ENCODE peak calls at places on chromosomes 5 and 9, in five cellular contexts. Q is HCT116, S is endothelial cell, D is AG04450, Y is HS-5. P is an unnamed sample.

GRCh38 chr5:33601881-33602280 is 161.1 kb downstream of the TARS1 start:
- DNase-seq in Q (no peak), S (no peak), D (no peak), Y (no peak), P (no peak)

GRCh38 chr9:112861638-112862555 is 28.8 kb downstream of the SLC46A2 start:
- DNase-seq in Q (no peak), S (no peak), D (no peak), Y (no peak), P (no peak)

GRCh38 chr5:123809594-123810172 is 297.7 kb downstream of the CSNK1G3 start:
- DNase-seq in Q (no peak), S (no peak), D (no peak), Y (no peak), P (no peak)

GRCh38 chr9:116238225-116238624 is 84.6 kb downstream of the PAPPA start:
- DNase-seq in Q (no peak), S (no peak), D (peak; percentile 67), Y (peak; percentile 67), P (no peak)

GRCh38 chr9:88922091-88922490 is 69.2 kb upstream of the S1PR3 start:
- DNase-seq in Q (no peak), S (no peak), D (no peak), Y (no peak), P (no peak)

GRCh38 chr9:80839821-80840670 is 849.3 kb downstream of the TLE1 start:
- DNase-seq in Q (no peak), S (no peak), D (no peak), Y (peak; percentile 13), P (no peak)

GRCh38 chr9:123883634-123884033 is 46.3 kb downstream of the DENND1A start:
- DNase-seq in Q (no peak), S (no peak), D (no peak), Y (no peak), P (no peak)

GRCh38 chr9:136808075-136808780 is 480 bp downstream of the RABL6 start:
- DNase-seq in Q (no peak), S (peak; percentile 31), D (no peak), Y (no peak), P (no peak)

GRCh38 chr5:98827161-98827560 is 53.7 kb downstream of the RGMB start:
- DNase-seq in Q (peak; percentile 45), S (peak; percentile 17), D (peak; percentile 8), Y (peak; percentile 15), P (no peak)

GRCh38 chr5:56522972-56523371 is 289.8 kb upstream of the ANKRD55 start:
- DNase-seq in Q (no peak), S (no peak), D (no peak), Y (no peak), P (no peak)

GRCh38 chr5:4203146-4203545 is 607.5 kb downstream of the IRX1 start:
- DNase-seq in Q (no peak), S (no peak), D (no peak), Y (no peak), P (no peak)

GRCh38 chr5:105501315-105501714 is 1938.7 kb upstream of the NUDT12 start:
- DNase-seq in Q (no peak), S (no peak), D (no peak), Y (no peak), P (no peak)

GRCh38 chr9:83987402-83987791 is 6.8 kb downstream of the RMI1 start:
- DNase-seq in Q (no peak), S (no peak), D (no peak), Y (no peak), P (no peak)

GRCh38 chr9:97412628-97413382 is 909 bp downstream of the TDRD7 start:
- DNase-seq in Q (no peak), S (no peak), D (no peak), Y (no peak), P (no peak)

GRCh38 chr5:109938453-109938852 is 248.7 kb downstream of the MAN2A1 start:
- DNase-seq in Q (no peak), S (no peak), D (no peak), Y (no peak), P (no peak)

GRCh38 chr5:54900906-54901725 is 84.3 kb downstream of the ESM1 start:
- DNase-seq in Q (no peak), S (no peak), D (peak; percentile 83), Y (peak; percentile 69), P (no peak)

GRCh38 chr9:130443840-130444492 is 795 bp upstream of the ASS1 start:
- DNase-seq in Q (no peak), S (no peak), D (no peak), Y (no peak), P (no peak)

GRCh38 chr5:40587284-40587882 is 92.3 kb upstream of the PTGER4 start:
- DNase-seq in Q (no peak), S (no peak), D (no peak), Y (no peak), P (no peak)

GRCh38 chr5:150116667-150117395 is 30.5 kb upstream of the CSF1R start:
- DNase-seq in Q (no peak), S (peak; percentile 2), D (no peak), Y (no peak), P (no peak)

GRCh38 chr5:172420215-172420934 is 34.0 kb downstream of the SH3PXD2B start:
- DNase-seq in Q (peak; percentile 60), S (no peak), D (peak; percentile 61), Y (peak; percentile 80), P (peak; percentile 37)

GRCh38 chr5:133032852-133033742 is 6.7 kb upstream of the ZCCHC10 start:
- DNase-seq in Q (no peak), S (no peak), D (no peak), Y (no peak), P (no peak)

GRCh38 chr9:70472268-70473249 is 58.1 kb upstream of the KLF9 start:
- DNase-seq in Q (no peak), S (no peak), D (no peak), Y (no peak), P (no peak)

GRCh38 chr5:68365894-68366293 is 150.3 kb downstream of the PIK3R1 start:
- DNase-seq in Q (no peak), S (no peak), D (no peak), Y (no peak), P (no peak)

GRCh38 chr9:86540999-86541398 is 186.8 kb upstream of the TUT7 start:
- DNase-seq in Q (no peak), S (no peak), D (no peak), Y (no peak), P (no peak)

GRCh38 chr9:75186767-75187380 is 98.6 kb downstream of the OSTF1 start:
- DNase-seq in Q (no peak), S (no peak), D (no peak), Y (no peak), P (no peak)

GRCh38 chr5:171421331-171422262 is 2.1 kb downstream of the FGF18 start:
- DNase-seq in Q (no peak), S (no peak), D (no peak), Y (no peak), P (no peak)